ENCODE peak calls at places on chromosomes 3 and 15, in five cellular contexts. Z is activated CD8-positive, alpha-beta memory T cell treated with anti-CD3 and anti-CD28 coated beads, Interleukin-2, amount 50 U/mL, for 48 hours; B is substantia nigra; F is iPS-NIHi11; A is activated CD4-positive, alpha-beta T cell treated with anti-CD3 and anti-CD28 coated beads, Interleukin-2, amount 10 ng/mL, durations not matched to agents 7 days and 5 days. U is an unnamed sample.

GRCh38 chr3:185052631-185053030 is 100.2 kb downstream of the C3orf70 start:
- DNase-seq in Z (no peak), B (no peak), F (no peak), A (no peak), U (no peak)

GRCh38 chr3:1365528-1365927 is 272.7 kb downstream of the CNTN6 start:
- DNase-seq in Z (no peak), B (no peak), F (no peak), A (no peak), U (no peak)

GRCh38 chr15:94526071-94526689 is 294.8 kb downstream of the MCTP2 start:
- DNase-seq in Z (no peak), B (no peak), F (peak), A (no peak), U (peak)

GRCh38 chr15:55703873-55704285 is 39.1 kb downstream of the PRTG start:
- DNase-seq in Z (no peak), B (no peak), F (no peak), A (no peak), U (no peak)

GRCh38 chr3:128433630-128434185 is 33.0 kb downstream of the DNAJB8 start:
- DNase-seq in Z (no peak), B (no peak), F (no peak), A (no peak), U (no peak)

GRCh38 chr3:137035631-137036030 is 77.8 kb downstream of the IL20RB start:
- DNase-seq in Z (no peak), B (no peak), F (peak), A (no peak), U (peak)

GRCh38 chr3:106811376-106811775 is 565.9 kb upstream of the CCDC54 start:
- DNase-seq in Z (no peak), B (no peak), F (no peak), A (no peak), U (no peak)

GRCh38 chr3:123341871-123342630 is 106.8 kb downstream of the ADCY5 start:
- DNase-seq in Z (no peak), B (no peak), F (no peak), A (no peak), U (no peak)

GRCh38 chr3:192916455-192917257 is 1.0 kb downstream of the MB21D2 start:
- DNase-seq in Z (peak), B (peak), F (peak), A (peak), U (peak)

GRCh38 chr15:57387644-57388076 is 11.4 kb downstream of the CGNL1 start:
- DNase-seq in Z (no peak), B (no peak), F (peak), A (no peak), U (no peak)

GRCh38 chr3:129461022-129461421 is 21.0 kb downstream of the IFT122 start:
- DNase-seq in Z (no peak), B (no peak), F (no peak), A (no peak), U (no peak)

GRCh38 chr3:134449277-134449676 is 36.5 kb downstream of the ANAPC13 start:
- DNase-seq in Z (no peak), B (peak), F (peak), A (no peak), U (peak)

GRCh38 chr3:60743631-60744164 is 507.6 kb downstream of the FHIT start:
- DNase-seq in Z (no peak), B (no peak), F (peak), A (no peak), U (peak)

GRCh38 chr3:18354706-18355105 is 70.4 kb downstream of the SATB1 start:
- DNase-seq in Z (no peak), B (no peak), F (no peak), A (no peak), U (no peak)

GRCh38 chr3:154799801-154800200 is 280.3 kb upstream of the MME start:
- DNase-seq in Z (no peak), B (no peak), F (no peak), A (no peak), U (no peak)

GRCh38 chr15:92747047-92747446 is 91.5 kb upstream of the FAM174B start:
- DNase-seq in Z (no peak), B (no peak), F (peak), A (no peak), U (no peak)

GRCh38 chr3:81242871-81243270 is 518.6 kb downstream of the GBE1 start:
- DNase-seq in Z (no peak), B (no peak), F (no peak), A (no peak), U (no peak)

GRCh38 chr3:66597316-66597863 is 96.6 kb upstream of the LRIG1 start:
- DNase-seq in Z (no peak), B (no peak), F (no peak), A (no peak), U (no peak)

GRCh38 chr15:37682304-37682703 is 252.1 kb upstream of the TMCO5A start:
- DNase-seq in Z (no peak), B (no peak), F (peak), A (no peak), U (peak)

GRCh38 chr15:96321422-96322391 is 8.8 kb upstream of the NR2F2 start:
- DNase-seq in Z (no peak), B (no peak), F (no peak), A (no peak), U (peak)

GRCh38 chr3:55609230-55610100 is 122.4 kb upstream of the WNT5A start:
- DNase-seq in Z (no peak), B (no peak), F (peak), A (no peak), U (no peak)

GRCh38 chr3:72189344-72189743 is 404.4 kb upstream of the PROK2 start:
- DNase-seq in Z (no peak), B (no peak), F (no peak), A (no peak), U (no peak)

GRCh38 chr3:100108464-100109079 is 5.7 kb downstream of the FILIP1L start:
- DNase-seq in Z (no peak), B (no peak), F (no peak), A (no peak), U (no peak)

GRCh38 chr15:42080585-42081462 is 13.5 kb downstream of the PLA2G4D start:
- DNase-seq in Z (peak), B (no peak), F (no peak), A (no peak), U (peak)

GRCh38 chr3:127084401-127084990 is 101.6 kb downstream of the PLXNA1 start:
- DNase-seq in Z (no peak), B (no peak), F (no peak), A (no peak), U (no peak)

GRCh38 chr15:50543556-50543955 is 2.9 kb downstream of the USP50 start:
- DNase-seq in Z (no peak), B (no peak), F (no peak), A (no peak), U (no peak)

GRCh38 chr3:57446318-57446841 is 97.8 kb downstream of the DNAH12 start:
- DNase-seq in Z (no peak), B (no peak), F (no peak), A (no peak), U (no peak)

GRCh38 chr15:45116482-45117326 is 2.6 kb downstream of the DUOXA2 start:
- DNase-seq in Z (no peak), B (no peak), F (no peak), A (no peak), U (peak)

GRCh38 chr15:33211409-33211808 is 16.9 kb upstream of the FMN1 start:
- DNase-seq in Z (no peak), B (no peak), F (no peak), A (no peak), U (no peak)

GRCh38 chr15:60683156-60683555 is 204.2 kb upstream of the ICE2 start:
- DNase-seq in Z (no peak), B (no peak), F (no peak), A (no peak), U (no peak)